ENCODE peak calls at places on chromosomes 5 and 9, in ten cellular contexts. Z is stimulated activated naive CD8-positive, alpha-beta T cell treated with anti-CD3 and anti-CD28 coated beads, Interleukin-15, Interleukin-2, amounts not matched to agents 100 U/mL and 50 U/mL, for 24 hours; W is HTR-8/SVneo; D is T follicular helper cell; Q is SW 1271; N is A172; I is NCI-H345; P is naive B cell; V is EH; G is H9. E is an unnamed sample.

GRCh38 chr5:131773805-131774204 is 23.0 kb downstream of the FNIP1 start:
- DNase-seq in W (no peak), Z (no peak), N (no peak), D (no peak), G (no peak), P (no peak), V (no peak), I (no peak), Q (no peak), E (no peak)

GRCh38 chr5:67059747-67060490 is 136.7 kb downstream of the CD180 start:
- DNase-seq in Q (no peak), I (no peak), V (peak), P (no peak), N (no peak), Z (no peak), W (no peak), D (no peak), G (no peak), E (peak)

GRCh38 chr5:154058055-154059038 is 19.6 kb downstream of the MFAP3 start:
- DNase-seq in I (peak), N (peak), W (no peak), Q (no peak), V (peak), G (no peak), P (no peak), Z (no peak), D (no peak), E (peak)

GRCh38 chr9:134268308-134268724 is 57.9 kb upstream of the RXRA start:
- DNase-seq in I (no peak), Q (no peak), N (no peak), P (peak), D (no peak), Z (no peak), G (no peak), W (no peak), V (no peak), E (no peak)

GRCh38 chr5:168917947-168918600 is 338.9 kb upstream of the PANK3 start:
- DNase-seq in W (no peak), P (no peak), V (no peak), G (no peak), I (no peak), Q (no peak), D (no peak), Z (no peak), N (no peak), E (no peak)

GRCh38 chr5:161312882-161313281 is 233.6 kb downstream of the GABRB2 start:
- DNase-seq in Q (no peak), Z (no peak), I (no peak), V (no peak), P (no peak), W (no peak), G (no peak), N (no peak), D (no peak), E (peak)

GRCh38 chr5:169006878-169007790 is 293.8 kb downstream of the SLIT3 start:
- DNase-seq in D (no peak), Q (no peak), V (no peak), Z (no peak), P (no peak), N (peak), G (no peak), I (no peak), W (no peak), E (peak)

GRCh38 chr9:94086468-94086867 is 2.2 kb downstream of the PTPDC1 start:
- DNase-seq in W (no peak), V (peak), Q (no peak), Z (no peak), P (no peak), N (peak), G (no peak), D (no peak), I (no peak), E (peak)